ENCODE peak calls at places on chromosomes 2 and 18, in four cellular contexts. Z is GM13977, E is NCI-H1092 treated with DMSO at 0.1 percent for 48 hours, R is T-cell. O is an unnamed sample.

GRCh38 chr18:75779910-75780309 is 352.4 kb upstream of the SMIM21 start:
- DNase-seq in E (no peak), Z (no peak), R (no peak), O (no peak)

GRCh38 chr2:98543842-98544241 is 64.5 kb downstream of the COA5 start:
- DNase-seq in E (no peak), R (no peak), Z (no peak), O (no peak)

GRCh38 chr18:30192216-30192615 is 850.3 kb downstream of the DSC3 start:
- DNase-seq in Z (no peak), E (no peak), R (no peak), O (no peak)

GRCh38 chr2:67471681-67472080 is 74.5 kb downstream of the ETAA1 start:
- DNase-seq in R (no peak), E (no peak), Z (no peak), O (no peak)

GRCh38 chr2:178306351-178307073 is 112.2 kb downstream of the OSBPL6 start:
- DNase-seq in E (peak; percentile 9), Z (peak; percentile 32), R (no peak), O (no peak)

GRCh38 chr2:10654069-10654468 is 35.7 kb downstream of the NOL10 start:
- DNase-seq in Z (peak; percentile 27), E (no peak), R (no peak), O (peak; percentile 45)

GRCh38 chr2:222424729-222425671 is 657 bp downstream of the SGPP2 start:
- DNase-seq in R (no peak), E (peak; percentile 40), Z (peak; percentile 65), O (no peak)

GRCh38 chr18:79501006-79501405 is 105.3 kb downstream of the NFATC1 start:
- DNase-seq in Z (no peak), E (no peak), R (no peak), O (no peak)

GRCh38 chr18:68623342-68623741 is 91.6 kb downstream of the TMX3 start:
- DNase-seq in R (no peak), Z (peak; percentile 48), E (peak; percentile 79), O (peak; percentile 50)

GRCh38 chr2:235383272-235383843 is 110.5 kb upstream of the AGAP1 start:
- DNase-seq in E (no peak), R (no peak), Z (no peak), O (no peak)

GRCh38 chr2:165083326-165083725 is 120.5 kb downstream of the SCN3A start:
- DNase-seq in R (no peak), Z (no peak), E (no peak), O (no peak)

GRCh38 chr2:180191352-180192124 is 184.4 kb upstream of the CWC22 start:
- DNase-seq in R (no peak), E (no peak), Z (no peak), O (no peak)

GRCh38 chr18:66575263-66575662 is 28.6 kb downstream of the CDH19 start:
- DNase-seq in Z (no peak), E (no peak), R (no peak), O (no peak)

GRCh38 chr2:232538671-232539070 is 821 bp upstream of the CHRNG start:
- DNase-seq in Z (no peak), R (no peak), E (no peak), O (no peak)

GRCh38 chr2:41400057-41400665 is 647.7 kb upstream of the PKDCC start:
- DNase-seq in Z (no peak), E (no peak), R (no peak), O (no peak)

GRCh38 chr2:176854062-176854461 is 358.5 kb upstream of the HNRNPA3 start:
- DNase-seq in R (no peak), E (no peak), Z (no peak), O (no peak)

GRCh38 chr2:207240649-207241048 is 74.9 kb upstream of the KLF7 start:
- DNase-seq in E (no peak), Z (no peak), R (no peak), O (no peak)

GRCh38 chr2:17594533-17595391 is 54.3 kb downstream of the VSNL1 start:
- DNase-seq in Z (no peak), R (no peak), E (no peak), O (no peak)

GRCh38 chr2:11540996-11541692 is 7.3 kb downstream of the GREB1 start:
- DNase-seq in R (no peak), Z (no peak), E (peak; percentile 23), O (no peak)

GRCh38 chr2:75476778-75477177 is 84.0 kb downstream of the EVA1A start:
- DNase-seq in Z (peak; percentile 23), E (no peak), R (no peak), O (no peak)